ENCODE peak calls at places on chromosome 9, in six cellular contexts. One of them, this sample, is unnamed.

GRCh38 chr9:114449236-114449635 is 56.0 kb downstream of the WHRN start:
- DNase-seq in neuronal stem cell: no peak
- DNase-seq in PC-3: no peak
- DNase-seq in naive thymus-derived CD4-positive, alpha-beta T cell: no peak
- DNase-seq in body of pancreas: no peak
- DNase-seq in aorta: no peak
- DNase-seq in this sample: no peak

GRCh38 chr9:121107881-121108280 is 33.1 kb downstream of the CNTRL start:
- DNase-seq in neuronal stem cell: no peak
- DNase-seq in PC-3: no peak
- DNase-seq in naive thymus-derived CD4-positive, alpha-beta T cell: no peak
- DNase-seq in body of pancreas: no peak
- DNase-seq in aorta: no peak
- DNase-seq in this sample: no peak

GRCh38 chr9:131402738-131403492 is 9.0 kb downstream of the PRRC2B start:
- DNase-seq in neuronal stem cell: no peak
- DNase-seq in PC-3: peak
- DNase-seq in naive thymus-derived CD4-positive, alpha-beta T cell: no peak
- DNase-seq in body of pancreas: peak
- DNase-seq in aorta: peak
- DNase-seq in this sample: no peak

GRCh38 chr9:89525673-89526374 is 27.9 kb upstream of the SEMA4D start:
- DNase-seq in neuronal stem cell: no peak
- DNase-seq in PC-3: peak
- DNase-seq in naive thymus-derived CD4-positive, alpha-beta T cell: no peak
- DNase-seq in body of pancreas: no peak
- DNase-seq in aorta: no peak
- DNase-seq in this sample: no peak

GRCh38 chr9:133788045-133788818 is 50.1 kb upstream of the SARDH start:
- DNase-seq in neuronal stem cell: no peak
- DNase-seq in PC-3: no peak
- DNase-seq in naive thymus-derived CD4-positive, alpha-beta T cell: no peak
- DNase-seq in body of pancreas: no peak
- DNase-seq in aorta: no peak
- DNase-seq in this sample: no peak

GRCh38 chr9:129380961-129381401 is 202.9 kb upstream of the IER5L start:
- DNase-seq in neuronal stem cell: no peak
- DNase-seq in PC-3: no peak
- DNase-seq in naive thymus-derived CD4-positive, alpha-beta T cell: no peak
- DNase-seq in body of pancreas: no peak
- DNase-seq in aorta: peak
- DNase-seq in this sample: no peak

GRCh38 chr9:107425110-107426025 is 64.2 kb downstream of the KLF4 start:
- DNase-seq in neuronal stem cell: peak
- DNase-seq in PC-3: peak
- DNase-seq in naive thymus-derived CD4-positive, alpha-beta T cell: peak
- DNase-seq in body of pancreas: peak
- DNase-seq in aorta: peak
- DNase-seq in this sample: no peak

GRCh38 chr9:16964228-16964627 is 93.8 kb upstream of the BNC2 start:
- DNase-seq in neuronal stem cell: no peak
- DNase-seq in PC-3: peak
- DNase-seq in naive thymus-derived CD4-positive, alpha-beta T cell: no peak
- DNase-seq in body of pancreas: no peak
- DNase-seq in aorta: no peak
- DNase-seq in this sample: peak

GRCh38 chr9:69157751-69158466 is 16.2 kb upstream of the TJP2 start:
- DNase-seq in neuronal stem cell: no peak
- DNase-seq in PC-3: no peak
- DNase-seq in naive thymus-derived CD4-positive, alpha-beta T cell: no peak
- DNase-seq in body of pancreas: no peak
- DNase-seq in aorta: no peak
- DNase-seq in this sample: no peak

GRCh38 chr9:124037790-124038189 is 26.2 kb downstream of the LHX2 start:
- DNase-seq in neuronal stem cell: no peak
- DNase-seq in PC-3: no peak
- DNase-seq in naive thymus-derived CD4-positive, alpha-beta T cell: no peak
- DNase-seq in body of pancreas: no peak
- DNase-seq in aorta: peak
- DNase-seq in this sample: no peak

GRCh38 chr9:13110766-13111400 is 168.6 kb downstream of the MPDZ start:
- DNase-seq in neuronal stem cell: no peak
- DNase-seq in PC-3: no peak
- DNase-seq in naive thymus-derived CD4-positive, alpha-beta T cell: no peak
- DNase-seq in body of pancreas: peak
- DNase-seq in aorta: peak
- DNase-seq in this sample: no peak

GRCh38 chr9:36725777-36726356 is 153.2 kb downstream of the MELK start:
- DNase-seq in neuronal stem cell: no peak
- DNase-seq in PC-3: no peak
- DNase-seq in naive thymus-derived CD4-positive, alpha-beta T cell: no peak
- DNase-seq in body of pancreas: no peak
- DNase-seq in aorta: no peak
- DNase-seq in this sample: no peak

GRCh38 chr9:109600142-109600541 is 102.0 kb upstream of the PTPN3 start:
- DNase-seq in neuronal stem cell: no peak
- DNase-seq in PC-3: peak
- DNase-seq in naive thymus-derived CD4-positive, alpha-beta T cell: no peak
- DNase-seq in body of pancreas: no peak
- DNase-seq in aorta: no peak
- DNase-seq in this sample: no peak

GRCh38 chr9:112894031-112894430 is 3.4 kb upstream of the SLC46A2 start:
- DNase-seq in neuronal stem cell: no peak
- DNase-seq in PC-3: peak
- DNase-seq in naive thymus-derived CD4-positive, alpha-beta T cell: no peak
- DNase-seq in body of pancreas: no peak
- DNase-seq in aorta: no peak
- DNase-seq in this sample: no peak

GRCh38 chr9:95499101-95499676 is 17.6 kb downstream of the PTCH1 start:
- DNase-seq in neuronal stem cell: no peak
- DNase-seq in PC-3: no peak
- DNase-seq in naive thymus-derived CD4-positive, alpha-beta T cell: no peak
- DNase-seq in body of pancreas: no peak
- DNase-seq in aorta: no peak
- DNase-seq in this sample: no peak

GRCh38 chr9:137267933-137268355 is 9.6 kb upstream of the TOR4A start:
- DNase-seq in neuronal stem cell: no peak
- DNase-seq in PC-3: no peak
- DNase-seq in naive thymus-derived CD4-positive, alpha-beta T cell: no peak
- DNase-seq in body of pancreas: no peak
- DNase-seq in aorta: no peak
- DNase-seq in this sample: no peak

GRCh38 chr9:122477346-122477745 is 380 bp downstream of the OR1J1 start:
- DNase-seq in neuronal stem cell: no peak
- DNase-seq in PC-3: no peak
- DNase-seq in naive thymus-derived CD4-positive, alpha-beta T cell: no peak
- DNase-seq in body of pancreas: no peak
- DNase-seq in aorta: no peak
- DNase-seq in this sample: no peak

GRCh38 chr9:16133556-16134227 is 580.8 kb downstream of the CCDC171 start:
- DNase-seq in neuronal stem cell: peak
- DNase-seq in PC-3: peak
- DNase-seq in naive thymus-derived CD4-positive, alpha-beta T cell: no peak
- DNase-seq in body of pancreas: peak
- DNase-seq in aorta: no peak
- DNase-seq in this sample: peak

GRCh38 chr9:70805953-70806352 is 315.5 kb downstream of the TRPM3 start:
- DNase-seq in neuronal stem cell: no peak
- DNase-seq in PC-3: no peak
- DNase-seq in naive thymus-derived CD4-positive, alpha-beta T cell: no peak
- DNase-seq in body of pancreas: no peak
- DNase-seq in aorta: no peak
- DNase-seq in this sample: no peak

DNA sequence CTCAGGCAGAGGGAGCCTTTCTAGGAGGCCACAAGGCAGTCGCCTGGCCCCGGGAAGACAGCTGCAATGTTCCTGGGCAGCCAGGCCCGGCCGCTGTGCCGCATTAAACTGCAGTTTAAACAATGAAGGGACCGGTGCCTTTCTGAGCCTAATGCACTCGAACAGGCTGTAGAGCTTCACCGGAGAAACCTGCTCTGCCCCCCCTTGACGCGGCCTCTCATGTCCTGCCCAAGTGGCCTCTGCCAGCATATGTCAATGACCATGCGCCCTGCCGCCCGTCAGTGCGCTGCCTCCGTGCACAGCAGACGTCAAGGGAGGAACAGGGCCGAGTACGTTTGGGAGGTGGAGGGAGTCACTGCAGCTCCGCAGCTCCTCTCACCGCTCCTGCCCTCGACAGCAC is 38.4 kb upstream of the BARHL1 start:
- DNase-seq in neuronal stem cell: no peak
- DNase-seq in PC-3: no peak
- DNase-seq in naive thymus-derived CD4-positive, alpha-beta T cell: no peak
- DNase-seq in body of pancreas: no peak
- DNase-seq in aorta: no peak
- DNase-seq in this sample: no peak
- H3K27ac ChIP-seq in neuronal stem cell: no peak
- H3K27ac ChIP-seq in PC-3: no peak
- H3K27ac ChIP-seq in naive thymus-derived CD4-positive, alpha-beta T cell: no peak
- H3K27ac ChIP-seq in body of pancreas: no peak
- H3K27ac ChIP-seq in aorta: no peak
- H3K27ac ChIP-seq in this sample: no peak

GRCh38 chr9:18429065-18429464 is 44.9 kb upstream of the ADAMTSL1 start:
- DNase-seq in neuronal stem cell: no peak
- DNase-seq in PC-3: no peak
- DNase-seq in naive thymus-derived CD4-positive, alpha-beta T cell: no peak
- DNase-seq in body of pancreas: no peak
- DNase-seq in aorta: no peak
- DNase-seq in this sample: no peak

GRCh38 chr9:18424132-18424531 is 49.8 kb upstream of the ADAMTSL1 start:
- DNase-seq in neuronal stem cell: no peak
- DNase-seq in PC-3: no peak
- DNase-seq in naive thymus-derived CD4-positive, alpha-beta T cell: no peak
- DNase-seq in body of pancreas: no peak
- DNase-seq in aorta: no peak
- DNase-seq in this sample: no peak

GRCh38 chr9:18428621-18429020 is 45.3 kb upstream of the ADAMTSL1 start:
- DNase-seq in neuronal stem cell: no peak
- DNase-seq in PC-3: no peak
- DNase-seq in naive thymus-derived CD4-positive, alpha-beta T cell: no peak
- DNase-seq in body of pancreas: no peak
- DNase-seq in aorta: no peak
- DNase-seq in this sample: no peak

GRCh38 chr9:18422296-18423036 is 51.5 kb upstream of the ADAMTSL1 start:
- DNase-seq in neuronal stem cell: no peak
- DNase-seq in PC-3: no peak
- DNase-seq in naive thymus-derived CD4-positive, alpha-beta T cell: no peak
- DNase-seq in body of pancreas: no peak
- DNase-seq in aorta: no peak
- DNase-seq in this sample: no peak

GRCh38 chr9:18427691-18428090 is 46.3 kb upstream of the ADAMTSL1 start:
- DNase-seq in neuronal stem cell: no peak
- DNase-seq in PC-3: no peak
- DNase-seq in naive thymus-derived CD4-positive, alpha-beta T cell: no peak
- DNase-seq in body of pancreas: no peak
- DNase-seq in aorta: no peak
- DNase-seq in this sample: no peak
- H3K27ac ChIP-seq in neuronal stem cell: no peak
- H3K27ac ChIP-seq in PC-3: no peak
- H3K27ac ChIP-seq in naive thymus-derived CD4-positive, alpha-beta T cell: no peak
- H3K27ac ChIP-seq in body of pancreas: no peak
- H3K27ac ChIP-seq in aorta: no peak
- H3K27ac ChIP-seq in this sample: no peak

DNA sequence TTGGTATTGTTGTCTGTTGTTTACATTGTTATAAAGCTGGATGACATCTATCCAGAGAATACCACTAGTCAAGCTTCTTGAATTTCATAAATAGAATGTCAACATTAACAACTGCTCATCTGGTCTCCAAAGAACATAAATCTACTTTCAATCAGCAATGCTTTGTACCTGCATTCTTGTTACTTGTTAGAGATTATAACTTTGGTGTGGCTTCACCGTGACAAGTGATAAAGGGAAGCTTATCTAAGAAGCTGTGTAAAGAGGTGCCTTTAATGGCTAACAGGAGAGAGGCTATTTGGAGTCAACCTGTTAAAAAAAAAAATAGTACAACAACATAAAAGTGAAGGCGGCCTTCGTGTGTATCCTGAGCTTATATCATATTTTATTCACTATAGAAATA is 41.8 kb downstream of the MUSK start:
- DNase-seq in neuronal stem cell: no peak
- DNase-seq in PC-3: no peak
- DNase-seq in naive thymus-derived CD4-positive, alpha-beta T cell: no peak
- DNase-seq in body of pancreas: no peak
- DNase-seq in aorta: no peak
- DNase-seq in this sample: no peak
- H3K27ac ChIP-seq in neuronal stem cell: no peak
- H3K27ac ChIP-seq in PC-3: no peak
- H3K27ac ChIP-seq in naive thymus-derived CD4-positive, alpha-beta T cell: no peak
- H3K27ac ChIP-seq in body of pancreas: no peak
- H3K27ac ChIP-seq in aorta: no peak
- H3K27ac ChIP-seq in this sample: no peak

GRCh38 chr9:81535542-81536241 is 153.7 kb downstream of the TLE1 start:
- DNase-seq in neuronal stem cell: peak
- DNase-seq in PC-3: peak
- DNase-seq in naive thymus-derived CD4-positive, alpha-beta T cell: no peak
- DNase-seq in body of pancreas: no peak
- DNase-seq in aorta: no peak
- DNase-seq in this sample: peak

GRCh38 chr9:81530846-81531245 is 158.5 kb downstream of the TLE1 start:
- DNase-seq in neuronal stem cell: no peak
- DNase-seq in PC-3: no peak
- DNase-seq in naive thymus-derived CD4-positive, alpha-beta T cell: no peak
- DNase-seq in body of pancreas: no peak
- DNase-seq in aorta: no peak
- DNase-seq in this sample: no peak

GRCh38 chr9:81531511-81531910 is 157.8 kb downstream of the TLE1 start:
- DNase-seq in neuronal stem cell: no peak
- DNase-seq in PC-3: no peak
- DNase-seq in naive thymus-derived CD4-positive, alpha-beta T cell: no peak
- DNase-seq in body of pancreas: no peak
- DNase-seq in aorta: no peak
- DNase-seq in this sample: no peak

GRCh38 chr9:81536242-81537025 is 152.9 kb downstream of the TLE1 start:
- DNase-seq in neuronal stem cell: no peak
- DNase-seq in PC-3: no peak
- DNase-seq in naive thymus-derived CD4-positive, alpha-beta T cell: no peak
- DNase-seq in body of pancreas: no peak
- DNase-seq in aorta: no peak
- DNase-seq in this sample: no peak

DNA sequence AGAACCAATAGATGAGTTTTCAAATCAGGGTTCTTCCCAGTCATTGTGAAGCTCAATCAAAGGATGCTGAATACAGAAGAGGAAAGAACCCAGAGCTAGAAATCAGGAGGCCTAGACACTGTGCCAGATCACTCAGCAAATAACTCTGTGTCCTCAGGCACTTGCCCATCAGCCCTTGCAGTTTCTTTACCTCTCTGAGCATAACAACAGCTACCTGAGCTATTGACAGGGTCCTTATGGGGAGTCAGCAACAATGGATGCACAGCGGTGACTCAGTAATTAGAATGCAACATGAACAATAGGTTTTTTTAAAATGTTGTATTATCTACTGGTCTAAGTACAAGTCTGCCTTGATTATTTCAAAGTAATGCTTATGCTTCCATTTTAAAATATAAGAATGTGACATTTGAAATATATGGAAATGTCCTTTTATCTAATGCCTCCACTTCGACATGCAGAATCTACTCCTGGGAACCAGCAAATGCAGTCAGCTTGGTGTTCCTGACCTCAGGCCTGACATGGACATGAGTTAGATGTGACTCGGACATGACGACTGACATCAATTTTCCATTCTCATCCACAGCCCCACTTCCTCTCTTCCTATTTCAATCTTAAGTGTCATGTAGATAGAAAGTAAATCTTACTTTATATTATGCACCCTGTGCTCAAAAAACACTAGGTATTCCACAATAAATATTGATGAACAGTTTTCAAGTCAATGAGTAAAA is 155.0 kb downstream of the TLE1 start:
- DNase-seq in neuronal stem cell: no peak
- DNase-seq in PC-3: peak
- DNase-seq in naive thymus-derived CD4-positive, alpha-beta T cell: no peak
- DNase-seq in body of pancreas: no peak
- DNase-seq in aorta: no peak
- DNase-seq in this sample: no peak
- H3K27ac ChIP-seq in neuronal stem cell: no peak
- H3K27ac ChIP-seq in PC-3: peak
- H3K27ac ChIP-seq in naive thymus-derived CD4-positive, alpha-beta T cell: no peak
- H3K27ac ChIP-seq in body of pancreas: no peak
- H3K27ac ChIP-seq in aorta: no peak
- H3K27ac ChIP-seq in this sample: peak

This sample was measured in epithelial cell of prostate.